ENCODE peak calls at places on chromosomes 4 and X, in four cellular contexts. One of them, this sample, is unnamed. For H3K4me1, the result is how much of the 10 kb centered on the place peaks cover.

GRCh38 chr4:85677286-85677685 is 202.3 kb downstream of the ARHGAP24 start:
- DNase-seq in lower lobe of right lung: no peak
- DNase-seq in left ventricle myocardium inferior: no peak
- DNase-seq in ascending aorta: no peak
- DNase-seq in this sample: no peak

GRCh38 chrX:69504626-69505612 is 793 bp downstream of the NALF2 start:
- DNase-seq in ascending aorta: no peak
- DNase-seq in left ventricle myocardium inferior: no peak
- DNase-seq in lower lobe of right lung: no peak
- DNase-seq in this sample: no peak

GRCh38 chrX:106178826-106179225 is 10.7 kb downstream of the PWWP3B start:
- DNase-seq in lower lobe of right lung: no peak
- DNase-seq in left ventricle myocardium inferior: no peak
- DNase-seq in ascending aorta: no peak
- DNase-seq in this sample: no peak

GRCh38 chr4:7419961-7420660 is 14.6 kb downstream of the PSAPL1 start:
- DNase-seq in ascending aorta: peak
- DNase-seq in left ventricle myocardium inferior: peak
- DNase-seq in lower lobe of right lung: no peak
- DNase-seq in this sample: no peak

GRCh38 chrX:71098302-71098701 is 2.7 kb downstream of the FOXO4 start:
- DNase-seq in lower lobe of right lung: peak
- DNase-seq in left ventricle myocardium inferior: peak
- DNase-seq in ascending aorta: peak
- DNase-seq in this sample: peak

GRCh38 chrX:37378399-37378798 is 29.2 kb downstream of the PRRG1 start:
- DNase-seq in lower lobe of right lung: no peak
- DNase-seq in ascending aorta: no peak
- DNase-seq in left ventricle myocardium inferior: no peak
- DNase-seq in this sample: no peak

GRCh38 chr4:14831447-14831846 is 170.8 kb upstream of the CPEB2 start:
- DNase-seq in left ventricle myocardium inferior: no peak
- DNase-seq in ascending aorta: no peak
- DNase-seq in lower lobe of right lung: no peak
- DNase-seq in this sample: no peak

GRCh38 chrX:11597479-11597878 is 68.2 kb downstream of the ARHGAP6 start:
- DNase-seq in left ventricle myocardium inferior: no peak
- DNase-seq in ascending aorta: no peak
- DNase-seq in lower lobe of right lung: no peak
- DNase-seq in this sample: no peak

DNA sequence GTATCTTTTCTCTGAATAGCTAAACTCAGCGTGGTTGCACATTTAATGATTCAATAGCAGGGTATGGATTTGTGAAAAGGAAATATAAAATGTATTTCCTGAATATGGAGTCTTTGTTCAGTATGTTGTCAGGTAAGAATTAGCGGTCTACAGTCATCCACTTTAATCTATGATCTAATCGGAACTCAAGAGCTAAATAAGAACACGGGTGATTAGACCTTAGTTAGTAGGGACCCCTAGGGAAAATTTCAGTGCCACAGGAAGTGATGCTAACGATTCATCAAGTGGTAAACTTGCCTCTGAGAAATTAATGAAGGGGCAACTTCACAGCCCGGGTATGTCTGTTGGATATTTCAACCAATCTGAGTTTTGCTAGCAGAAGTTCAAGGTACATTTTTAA is 47.0 kb downstream of the PCDH7 start:
- DNase-seq in lower lobe of right lung: no peak
- DNase-seq in left ventricle myocardium inferior: no peak
- DNase-seq in ascending aorta: no peak
- DNase-seq in this sample: no peak
- H3K4me1 ChIP-seq in lower lobe of right lung: under half
- H3K4me1 ChIP-seq in left ventricle myocardium inferior: under half
- H3K4me1 ChIP-seq in ascending aorta: under half
- H3K4me1 ChIP-seq in this sample: under half

DNA sequence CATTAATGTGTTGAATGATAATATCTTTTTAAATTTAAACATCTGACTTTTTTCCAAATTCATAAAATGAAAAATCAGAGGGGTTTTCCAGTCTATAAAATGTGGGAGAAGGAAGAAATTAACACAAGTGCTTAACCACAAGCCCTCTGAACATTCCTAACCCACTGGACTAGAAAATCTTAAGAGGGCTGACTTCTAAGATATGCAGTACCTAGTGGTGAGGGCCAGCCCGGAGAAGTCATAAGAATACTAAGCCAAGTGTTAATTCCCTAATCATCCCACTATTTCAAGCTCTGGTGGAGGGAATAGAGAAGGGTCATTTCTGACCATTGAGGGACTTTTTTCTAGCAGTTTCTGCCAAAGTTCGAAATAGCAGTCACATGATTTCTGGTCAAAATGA is 86.9 kb upstream of the NEIL3 start:
- DNase-seq in lower lobe of right lung: no peak
- DNase-seq in ascending aorta: no peak
- DNase-seq in left ventricle myocardium inferior: no peak
- DNase-seq in this sample: no peak
- TF ChIP-seq CTCF in lower lobe of right lung: no peak
- TF ChIP-seq CTCF in ascending aorta: no peak
- TF ChIP-seq CTCF in left ventricle myocardium inferior: no peak
- TF ChIP-seq CTCF in this sample: no peak

GRCh38 chrX:24005028-24005427 is 22.0 kb downstream of the KLHL15 start:
- DNase-seq in lower lobe of right lung: no peak
- DNase-seq in ascending aorta: no peak
- DNase-seq in left ventricle myocardium inferior: no peak
- DNase-seq in this sample: no peak
- H3K4me3 ChIP-seq in lower lobe of right lung: no peak
- H3K4me3 ChIP-seq in ascending aorta: no peak
- H3K4me3 ChIP-seq in left ventricle myocardium inferior: no peak
- H3K4me3 ChIP-seq in this sample: no peak

DNA sequence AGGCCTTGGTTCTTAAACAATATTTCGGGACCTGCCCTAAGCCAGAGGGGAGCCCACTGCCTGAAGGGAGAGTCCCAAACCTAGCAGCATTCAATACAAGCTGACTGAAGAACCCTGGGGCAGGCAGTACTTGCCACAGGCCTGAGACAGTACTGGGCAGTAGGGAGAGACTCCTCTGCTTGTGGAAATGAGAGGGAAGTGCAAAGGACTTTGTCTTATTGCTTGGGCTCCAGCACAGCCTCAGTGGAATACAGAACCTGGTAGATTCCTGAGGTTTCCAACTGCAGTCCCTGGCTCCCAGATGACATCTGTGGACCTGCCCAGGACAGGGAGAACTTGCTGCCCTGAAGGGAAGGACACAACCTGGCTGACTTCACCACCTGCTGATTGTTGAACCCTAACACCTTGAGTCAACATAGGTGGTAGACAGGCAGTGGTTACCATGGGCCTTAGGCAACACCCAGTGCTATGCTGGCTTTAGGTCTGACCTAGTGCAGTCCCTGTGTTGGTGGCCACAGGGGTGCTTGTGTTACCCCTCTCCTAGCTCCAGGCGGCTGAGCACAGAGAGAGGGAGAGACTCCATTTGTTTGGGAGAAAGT is 20.3 kb upstream of the ABCG2 start:
- DNase-seq in lower lobe of right lung: no peak
- DNase-seq in ascending aorta: no peak
- DNase-seq in left ventricle myocardium inferior: no peak
- DNase-seq in this sample: no peak
- H3K4me1 ChIP-seq in lower lobe of right lung: under half
- H3K4me1 ChIP-seq in ascending aorta: under half
- H3K4me1 ChIP-seq in left ventricle myocardium inferior: under half
- H3K4me1 ChIP-seq in this sample: under half

DNA sequence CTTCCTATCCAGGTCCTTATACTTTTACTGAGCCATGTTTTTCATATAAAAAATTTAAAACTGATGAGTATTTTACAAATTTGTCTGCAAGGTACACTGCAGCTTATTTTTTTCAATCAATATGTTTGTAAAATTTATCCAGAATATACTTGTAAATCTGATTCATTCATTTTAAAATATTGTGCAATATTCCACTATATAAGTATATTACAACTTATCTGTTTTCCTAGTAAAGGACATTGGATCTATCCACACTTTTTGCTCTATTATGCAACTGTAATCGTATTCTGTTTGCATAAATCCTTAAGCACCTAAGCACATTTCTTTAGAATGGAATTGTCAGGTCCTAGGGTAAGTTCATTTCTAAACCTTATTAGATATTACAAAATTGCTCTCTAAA is 49.5 kb downstream of the TBC1D9 start:
- DNase-seq in lower lobe of right lung: no peak
- DNase-seq in ascending aorta: no peak
- DNase-seq in left ventricle myocardium inferior: no peak
- DNase-seq in this sample: no peak
- TF ChIP-seq CTCF in lower lobe of right lung: no peak
- TF ChIP-seq CTCF in ascending aorta: no peak
- TF ChIP-seq CTCF in left ventricle myocardium inferior: no peak
- TF ChIP-seq CTCF in this sample: no peak

GRCh38 chr4:131540256-131540655 is 1608.8 kb upstream of the PCDH10 start:
- DNase-seq in left ventricle myocardium inferior: no peak
- DNase-seq in ascending aorta: no peak
- DNase-seq in lower lobe of right lung: no peak
- DNase-seq in this sample: no peak
- H3K4me3 ChIP-seq in left ventricle myocardium inferior: no peak
- H3K4me3 ChIP-seq in ascending aorta: no peak
- H3K4me3 ChIP-seq in lower lobe of right lung: no peak
- H3K4me3 ChIP-seq in this sample: no peak

DNA sequence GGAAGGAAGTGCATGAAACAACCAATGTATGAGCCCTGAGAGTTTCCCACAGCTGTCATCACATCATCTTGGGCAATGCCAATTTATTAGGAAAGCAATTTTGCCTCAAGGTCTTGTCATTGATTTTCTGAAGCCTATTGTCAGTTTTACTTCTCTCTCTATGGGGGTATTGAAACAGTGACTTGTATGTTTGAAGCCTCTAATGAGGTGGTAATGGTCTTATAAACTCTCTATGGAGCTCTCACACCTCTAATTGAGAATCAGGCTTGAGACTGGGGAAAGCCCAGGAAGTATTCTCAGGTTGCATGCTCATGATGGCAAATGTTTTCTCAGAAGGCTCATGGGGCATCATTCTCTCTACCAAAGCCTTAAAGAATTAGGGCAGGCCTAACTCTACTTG is 308.2 kb upstream of the EMCN start:
- DNase-seq in lower lobe of right lung: no peak
- DNase-seq in ascending aorta: no peak
- DNase-seq in left ventricle myocardium inferior: no peak
- DNase-seq in this sample: no peak
- H3K4me1 ChIP-seq in lower lobe of right lung: under half
- H3K4me1 ChIP-seq in ascending aorta: under half
- H3K4me1 ChIP-seq in left ventricle myocardium inferior: under half
- H3K4me1 ChIP-seq in this sample: under half

DNA sequence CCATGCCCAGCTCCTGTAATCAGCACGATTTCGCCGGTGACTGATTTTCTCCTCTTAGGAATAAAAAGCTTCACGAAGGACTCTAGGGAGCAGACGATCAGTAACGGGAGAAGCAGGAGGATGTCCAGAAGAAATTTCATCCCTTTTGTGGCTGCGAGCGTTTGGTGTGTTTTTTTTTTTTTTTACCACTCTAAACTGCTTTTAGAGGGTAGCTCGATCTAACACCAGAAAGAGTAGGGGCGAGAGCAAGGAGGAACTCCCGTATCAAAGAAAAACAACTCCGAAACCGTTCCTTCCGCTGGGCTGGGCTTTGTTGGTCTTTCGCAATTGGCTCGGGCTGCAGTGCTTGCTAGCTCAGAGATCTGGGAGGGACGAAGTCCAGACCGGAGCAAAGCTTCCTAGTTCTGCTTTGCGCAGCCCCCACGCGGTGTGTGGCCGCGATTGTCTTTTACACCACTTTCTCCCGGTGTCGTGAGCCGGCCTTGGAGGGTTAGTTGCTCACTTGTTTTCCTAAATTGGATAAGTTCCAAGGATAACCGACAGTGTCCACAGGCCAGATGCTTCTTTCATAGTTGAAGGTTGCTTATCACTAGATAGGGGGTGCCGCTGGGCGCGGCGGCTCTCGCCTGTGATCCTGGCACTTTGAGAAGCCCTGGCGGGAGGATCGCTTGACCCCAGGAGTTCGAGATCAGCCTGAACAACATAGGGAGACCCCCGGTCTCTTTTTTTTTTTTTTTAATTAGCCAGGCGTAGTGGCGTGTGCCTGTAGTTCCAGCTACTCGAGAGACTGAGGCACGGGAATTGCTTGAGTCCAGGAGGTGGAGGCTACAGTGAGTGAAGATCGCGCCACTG is at the start of gene HSD17B11:
- DNase-seq in ascending aorta: peak
- DNase-seq in left ventricle myocardium inferior: peak
- DNase-seq in lower lobe of right lung: peak
- DNase-seq in this sample: peak
- TF ChIP-seq CTCF in ascending aorta: no peak
- TF ChIP-seq CTCF in left ventricle myocardium inferior: peak
- TF ChIP-seq CTCF in lower lobe of right lung: peak
- TF ChIP-seq CTCF in this sample: no peak

DNA sequence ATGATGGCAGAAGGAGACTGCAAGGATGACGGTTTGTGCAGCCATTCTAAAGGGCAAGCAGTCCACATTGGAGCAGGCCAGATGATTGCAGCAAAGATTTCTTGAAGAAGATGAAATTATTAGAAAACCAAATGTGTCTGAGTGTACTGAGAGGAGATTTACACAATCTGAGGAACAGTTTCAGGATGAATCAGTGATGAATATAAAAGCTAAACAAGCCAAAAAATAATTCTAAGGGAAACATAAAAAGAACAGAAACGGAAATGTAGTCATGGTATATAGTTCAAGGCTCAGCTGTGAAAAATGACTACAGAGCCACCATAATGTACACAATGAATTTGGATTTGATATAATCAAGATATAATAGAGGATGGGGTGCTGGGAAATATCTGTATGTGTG is 168.5 kb downstream of the PDGFC start:
- DNase-seq in left ventricle myocardium inferior: no peak
- DNase-seq in lower lobe of right lung: no peak
- DNase-seq in ascending aorta: no peak
- DNase-seq in this sample: no peak
- H3K4me3 ChIP-seq in left ventricle myocardium inferior: no peak
- H3K4me3 ChIP-seq in lower lobe of right lung: no peak
- H3K4me3 ChIP-seq in ascending aorta: no peak
- H3K4me3 ChIP-seq in this sample: no peak

This sample was measured in Peyer's patch.